ENCODE peak calls at places on chromosome 13, in eight cellular contexts. X is breast epithelium; U is RWPE1; K is lower lobe of right lung; Q is colonic mucosa; F is CD8-positive, alpha-beta T cell; M is astrocyte; L is pancreas. J is an unnamed sample.

GRCh38 chr13:87884874-87885273 is 213.7 kb downstream of the SLITRK5 start:
- DNase-seq in X (no peak), M (peak; percentile 53), F (no peak), U (peak; percentile 1), L (no peak), Q (no peak), K (no peak), J (no peak)

GRCh38 chr13:66210677-66211076 is 1019.5 kb downstream of the PCDH9 start:
- DNase-seq in X (no peak), M (peak; percentile 98), U (peak; percentile 35), F (no peak), Q (no peak), L (no peak), K (no peak), J (peak; percentile 87)

GRCh38 chr13:112861876-112862615 is 107.0 kb upstream of the MCF2L start:
- DNase-seq in F (no peak), U (no peak), L (no peak), M (no peak), X (no peak), K (no peak), Q (no peak), J (no peak)

GRCh38 chr13:37375724-37376123 is 222.8 kb downstream of the POSTN start:
- DNase-seq in F (no peak), M (no peak), Q (no peak), U (no peak), X (no peak), K (no peak), L (no peak), J (no peak)

GRCh38 chr13:107079423-107080099 is 511.6 kb upstream of the ARGLU1 start:
- DNase-seq in M (no peak), X (no peak), Q (no peak), L (no peak), U (no peak), F (no peak), K (no peak), J (no peak)

GRCh38 chr13:76921516-76921915 is 26.8 kb upstream of the ACOD1 start:
- DNase-seq in X (no peak), L (no peak), K (no peak), Q (no peak), U (no peak), M (peak; percentile 28), F (no peak), J (no peak)

GRCh38 chr13:32115069-32115468 is 83.5 kb downstream of the FRY start:
- DNase-seq in M (no peak), K (no peak), Q (no peak), F (no peak), U (no peak), X (no peak), L (no peak), J (no peak)

GRCh38 chr13:25645681-25646080 is 273.9 kb downstream of the ATP8A2 start:
- DNase-seq in X (no peak), F (no peak), L (no peak), U (no peak), Q (no peak), M (no peak), K (no peak), J (no peak)

GRCh38 chr13:79867248-79867647 is 386.3 kb downstream of the NDFIP2 start:
- DNase-seq in M (peak; percentile 34), X (no peak), K (no peak), Q (no peak), U (no peak), F (no peak), L (no peak), J (peak; percentile 7)

GRCh38 chr13:75963318-75963717 is 327.2 kb downstream of the LMO7 start:
- DNase-seq in L (no peak), M (no peak), K (no peak), U (no peak), X (no peak), F (no peak), Q (no peak), J (no peak)

GRCh38 chr13:37127706-37128241 is 22.3 kb upstream of the CSNK1A1L start:
- DNase-seq in F (no peak), Q (no peak), X (no peak), K (no peak), U (no peak), L (no peak), M (peak; percentile 98), J (peak; percentile 50)

GRCh38 chr13:40336228-40337221 is 329.9 kb downstream of the FOXO1 start:
- DNase-seq in X (no peak), M (no peak), L (no peak), Q (peak; percentile 17), K (no peak), U (no peak), F (no peak), J (no peak)

GRCh38 chr13:64855506-64855905 is 2374.6 kb downstream of the PCDH9 start:
- DNase-seq in K (no peak), X (no peak), U (no peak), L (no peak), M (peak; percentile 50), Q (no peak), F (no peak), J (peak; percentile 56)

GRCh38 chr13:37608750-37609339 is 10.3 kb upstream of the POSTN start:
- DNase-seq in X (no peak), K (no peak), L (no peak), U (no peak), M (no peak), Q (no peak), F (no peak), J (no peak)

GRCh38 chr13:40351537-40352384 is 314.7 kb downstream of the FOXO1 start:
- DNase-seq in U (no peak), M (no peak), K (no peak), X (no peak), F (no peak), Q (no peak), L (no peak), J (no peak)

GRCh38 chr13:76722782-76723181 is 163.4 kb downstream of the KCTD12 start:
- DNase-seq in X (no peak), F (no peak), U (no peak), M (no peak), K (no peak), L (no peak), Q (no peak), J (no peak)

GRCh38 chr13:105255472-105255871 is 1280.0 kb downstream of the EFNB2 start:
- DNase-seq in U (no peak), F (no peak), Q (no peak), X (no peak), K (no peak), M (no peak), L (no peak), J (no peak)

GRCh38 chr13:113451951-113452421 is 1.3 kb downstream of the ADPRHL1 start:
- DNase-seq in U (no peak), M (no peak), X (peak; percentile 47), K (no peak), Q (no peak), L (peak; percentile 45), F (no peak), J (no peak)

GRCh38 chr13:46146898-46147297 is 35.1 kb downstream of the LCP1 start:
- DNase-seq in K (no peak), U (peak; percentile 27), X (no peak), Q (no peak), L (no peak), M (no peak), F (no peak), J (peak; percentile 22)
- TF ChIP-seq CTCF in K (peak; percentile 18), U (no peak), X (no peak), Q (no peak), L (no peak), M (peak; percentile 17), F (no peak), J (peak; percentile 70)

GRCh38 chr13:48631441-48631840 is 22.3 kb upstream of the CYSLTR2 start:
- DNase-seq in K (no peak), L (no peak), M (peak; percentile 36), F (no peak), Q (no peak), X (no peak), U (no peak), J (no peak)

GRCh38 chr13:48630791-48631190 is 22.9 kb upstream of the CYSLTR2 start:
- DNase-seq in L (no peak), F (no peak), X (no peak), U (no peak), M (no peak), K (no peak), Q (no peak), J (no peak)

GRCh38 chr13:48630291-48630690 is 23.4 kb upstream of the CYSLTR2 start:
- DNase-seq in K (no peak), Q (no peak), M (no peak), L (no peak), U (no peak), F (no peak), X (no peak), J (no peak)

GRCh38 chr13:48626726-48627451 is 26.8 kb upstream of the CYSLTR2 start:
- DNase-seq in L (no peak), Q (no peak), M (peak; percentile 49), X (no peak), U (no peak), F (no peak), K (no peak), J (peak; percentile 26)

DNA sequence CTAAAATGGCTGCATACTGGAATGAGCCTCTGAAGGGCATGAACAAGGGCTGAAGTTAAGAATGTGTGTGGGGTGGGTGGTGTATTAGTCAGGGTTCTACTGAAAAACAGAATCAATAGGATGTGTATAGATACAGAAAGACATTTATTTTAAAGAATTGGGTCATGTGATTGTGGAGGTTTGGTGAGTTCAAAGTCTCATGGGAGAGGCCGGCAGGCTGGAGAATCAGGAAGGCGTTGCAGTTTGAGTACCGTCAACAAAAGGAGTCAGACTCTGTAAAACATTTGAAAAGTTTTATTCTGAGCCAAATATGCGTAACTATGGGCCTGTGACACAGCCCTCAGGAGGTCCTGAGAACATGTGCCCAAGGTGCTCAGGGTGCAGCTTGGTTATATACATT is 24.4 kb upstream of the CYSLTR2 start:
- DNase-seq in F (no peak), X (no peak), K (no peak), Q (peak; percentile 62), U (no peak), L (no peak), M (no peak), J (no peak)
- H3K27ac ChIP-seq in F (no peak overlapping the region), X (no peak overlapping the region), K (no peak overlapping the region), Q (peak overlapping the region; percentile 58), U (no peak overlapping the region), L (no peak overlapping the region), M (no peak overlapping the region), J (no peak overlapping the region)

DNA sequence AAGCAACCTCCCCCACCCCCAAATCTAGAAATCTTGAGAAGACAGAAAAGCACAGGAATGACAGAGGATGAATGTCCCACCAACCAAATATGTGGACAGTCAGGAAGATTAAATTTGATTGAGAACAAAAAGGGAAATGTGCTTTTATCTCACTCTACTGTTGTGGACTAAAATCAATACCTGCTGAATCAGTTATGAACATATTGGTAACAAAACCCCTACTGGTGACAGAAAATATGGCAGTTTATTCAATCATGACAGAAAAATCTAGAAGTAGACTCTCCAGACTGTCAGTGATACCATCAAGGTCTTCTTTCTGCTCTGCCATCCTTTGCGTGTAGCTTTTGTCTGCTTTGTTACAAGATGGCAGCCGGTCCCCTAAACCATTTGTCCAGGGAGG is 35.2 kb downstream of the FAM216B start:
- DNase-seq in L (no peak), X (no peak), K (no peak), M (no peak), F (no peak), U (no peak), Q (no peak), J (no peak)
- TF ChIP-seq CTCF in L (no peak), X (no peak), K (no peak), M (peak; percentile 24), F (peak; percentile 27), U (no peak), Q (no peak), J (peak; percentile 20)

GRCh38 chr13:42786696-42787095 is 5.3 kb downstream of the FAM216B start:
- DNase-seq in U (no peak), L (no peak), M (no peak), Q (no peak), X (no peak), F (no peak), K (no peak), J (no peak)
- H3K27ac ChIP-seq in U (no peak overlapping the region), L (no peak overlapping the region), M (no peak overlapping the region), Q (no peak overlapping the region), X (no peak overlapping the region), F (no peak overlapping the region), K (no peak overlapping the region), J (no peak overlapping the region)